ENCODE peak calls at places on chromosomes 16 and 17, in seven cellular contexts. B, S, G, U, T, I and V are unnamed samples.
A peak's percentile ranks its signal among the peaks of the same experiment; 100 is the strongest.

GRCh38 chr16:48906076-48906475 is 296.1 kb upstream of the N4BP1 start:
- DNase-seq in G (no peak), I (no peak), S (no peak), B (no peak), T (no peak), U (no peak), V (no peak)

GRCh38 chr16:12398029-12398735 is 405.5 kb downstream of the CPPED1 start:
- DNase-seq in T (no peak), B (no peak), I (no peak), G (no peak), U (no peak), S (no peak), V (no peak)

GRCh38 chr16:55044366-55044975 is 113.8 kb downstream of the IRX5 start:
- DNase-seq in S (peak; percentile 28), I (no peak), B (no peak), T (no peak), U (no peak), G (no peak), V (no peak)

GRCh38 chr17:27912989-27913388 is 19.8 kb upstream of the LYRM9 start:
- DNase-seq in S (no peak), T (no peak), I (no peak), G (no peak), U (no peak), B (no peak), V (no peak)

GRCh38 chr16:74226361-74226979 is 70.1 kb upstream of the PSMD7 start:
- DNase-seq in T (no peak), I (peak; percentile 26), G (no peak), S (no peak), U (no peak), B (no peak), V (no peak)

GRCh38 chr17:9072626-9073339 is 51.5 kb downstream of the NTN1 start:
- DNase-seq in G (peak; percentile 82), U (no peak), S (peak; percentile 80), I (no peak), T (no peak), B (no peak), V (peak; percentile 47)

GRCh38 chr17:44610871-44611270 is 45.4 kb upstream of the MEIOC start:
- DNase-seq in S (no peak), I (no peak), U (no peak), B (no peak), G (no peak), T (no peak), V (peak; percentile 7)

GRCh38 chr16:27154573-27155521 is 48.5 kb upstream of the KDM8 start:
- DNase-seq in U (peak; percentile 49), T (peak; percentile 68), I (peak; percentile 68), S (peak; percentile 70), G (peak; percentile 78), B (no peak), V (peak; percentile 81)

GRCh38 chr16:3065069-3065741 is at the start of gene IL32:
- DNase-seq in B (no peak), G (peak; percentile 59), T (peak; percentile 73), S (peak; percentile 90), U (peak; percentile 57), I (peak; percentile 56), V (peak; percentile 83)

GRCh38 chr17:72587773-72588511 is 467.1 kb downstream of the SOX9 start:
- DNase-seq in S (no peak), I (peak; percentile 59), G (no peak), T (no peak), B (no peak), U (no peak), V (no peak)

GRCh38 chr17:68424861-68425260 is 32.4 kb downstream of the WIPI1 start:
- DNase-seq in I (peak; percentile 12), U (no peak), S (no peak), G (no peak), B (no peak), T (no peak), V (no peak)

GRCh38 chr17:81160306-81160705 is 5.0 kb upstream of the PVALEF start:
- DNase-seq in T (no peak), I (no peak), G (peak; percentile 80), S (peak; percentile 71), B (no peak), U (no peak), V (peak; percentile 83)